ENCODE peak calls at places on chromosomes 5 and 9, in nine cellular contexts. One of them, this sample, is unnamed.

GRCh38 chr5:59390074-59390659 is 503.4 kb downstream of the PDE4D start:
- DNase-seq in dermis blood vessel endothelial cell: peak; percentile 62
- DNase-seq in endothelial cell: peak; percentile 15
- DNase-seq in H7: no peak
- DNase-seq in amygdala: no peak
- DNase-seq in body of pancreas: peak; percentile 15
- DNase-seq in NCI-H82: peak; percentile 44
- DNase-seq in stimulated activated CD4-positive, alpha-beta T cell treated with anti-CD3 and anti-CD28 coated beads, TNF-alpha, amount 100 ng/mL, for 24 hours: no peak
- DNase-seq in fibroblast of pulmonary artery: peak; percentile 61
- DNase-seq in this sample: no peak

GRCh38 chr9:81266674-81267073 is 422.7 kb downstream of the TLE1 start:
- DNase-seq in dermis blood vessel endothelial cell: no peak
- DNase-seq in endothelial cell: no peak
- DNase-seq in H7: no peak
- DNase-seq in amygdala: no peak
- DNase-seq in body of pancreas: no peak
- DNase-seq in NCI-H82: no peak
- DNase-seq in stimulated activated CD4-positive, alpha-beta T cell treated with anti-CD3 and anti-CD28 coated beads, TNF-alpha, amount 100 ng/mL, for 24 hours: no peak
- DNase-seq in fibroblast of pulmonary artery: peak; percentile 17
- DNase-seq in this sample: no peak

GRCh38 chr5:36264202-36264760 is 22.6 kb upstream of the NADK2 start:
- DNase-seq in dermis blood vessel endothelial cell: no peak
- DNase-seq in endothelial cell: no peak
- DNase-seq in H7: no peak
- DNase-seq in amygdala: no peak
- DNase-seq in body of pancreas: no peak
- DNase-seq in NCI-H82: no peak
- DNase-seq in stimulated activated CD4-positive, alpha-beta T cell treated with anti-CD3 and anti-CD28 coated beads, TNF-alpha, amount 100 ng/mL, for 24 hours: no peak
- DNase-seq in fibroblast of pulmonary artery: no peak
- DNase-seq in this sample: no peak

GRCh38 chr5:127235136-127235535 is 55.5 kb upstream of the MEGF10 start:
- DNase-seq in dermis blood vessel endothelial cell: no peak
- DNase-seq in endothelial cell: no peak
- DNase-seq in H7: no peak
- DNase-seq in amygdala: no peak
- DNase-seq in body of pancreas: no peak
- DNase-seq in NCI-H82: no peak
- DNase-seq in stimulated activated CD4-positive, alpha-beta T cell treated with anti-CD3 and anti-CD28 coated beads, TNF-alpha, amount 100 ng/mL, for 24 hours: no peak
- DNase-seq in fibroblast of pulmonary artery: no peak
- DNase-seq in this sample: no peak

GRCh38 chr9:136711751-136712689 is at the start of gene DIPK1B:
- DNase-seq in dermis blood vessel endothelial cell: peak; percentile 57
- DNase-seq in endothelial cell: peak; percentile 78
- DNase-seq in H7: peak; percentile 100
- DNase-seq in amygdala: no peak
- DNase-seq in body of pancreas: no peak
- DNase-seq in NCI-H82: peak; percentile 82
- DNase-seq in stimulated activated CD4-positive, alpha-beta T cell treated with anti-CD3 and anti-CD28 coated beads, TNF-alpha, amount 100 ng/mL, for 24 hours: no peak
- DNase-seq in fibroblast of pulmonary artery: no peak
- DNase-seq in this sample: no peak

GRCh38 chr5:120913396-120913795 is 449.3 kb downstream of the PRR16 start:
- DNase-seq in dermis blood vessel endothelial cell: no peak
- DNase-seq in endothelial cell: no peak
- DNase-seq in H7: no peak
- DNase-seq in amygdala: no peak
- DNase-seq in body of pancreas: no peak
- DNase-seq in NCI-H82: no peak
- DNase-seq in stimulated activated CD4-positive, alpha-beta T cell treated with anti-CD3 and anti-CD28 coated beads, TNF-alpha, amount 100 ng/mL, for 24 hours: no peak
- DNase-seq in fibroblast of pulmonary artery: no peak
- DNase-seq in this sample: no peak

GRCh38 chr5:155594270-155594669 is 580.7 kb downstream of the KIF4B start:
- DNase-seq in dermis blood vessel endothelial cell: no peak
- DNase-seq in endothelial cell: no peak
- DNase-seq in H7: no peak
- DNase-seq in amygdala: no peak
- DNase-seq in body of pancreas: no peak
- DNase-seq in NCI-H82: peak; percentile 20
- DNase-seq in stimulated activated CD4-positive, alpha-beta T cell treated with anti-CD3 and anti-CD28 coated beads, TNF-alpha, amount 100 ng/mL, for 24 hours: no peak
- DNase-seq in fibroblast of pulmonary artery: no peak
- DNase-seq in this sample: no peak

GRCh38 chr5:144289277-144289676 is 118.6 kb downstream of the KCTD16 start:
- DNase-seq in dermis blood vessel endothelial cell: no peak
- DNase-seq in endothelial cell: no peak
- DNase-seq in H7: no peak
- DNase-seq in amygdala: no peak
- DNase-seq in body of pancreas: no peak
- DNase-seq in NCI-H82: no peak
- DNase-seq in stimulated activated CD4-positive, alpha-beta T cell treated with anti-CD3 and anti-CD28 coated beads, TNF-alpha, amount 100 ng/mL, for 24 hours: no peak
- DNase-seq in fibroblast of pulmonary artery: no peak
- DNase-seq in this sample: no peak

GRCh38 chr9:36874261-36874660 is 159.8 kb downstream of the PAX5 start:
- DNase-seq in dermis blood vessel endothelial cell: no peak
- DNase-seq in endothelial cell: no peak
- DNase-seq in H7: no peak
- DNase-seq in amygdala: no peak
- DNase-seq in body of pancreas: no peak
- DNase-seq in NCI-H82: no peak
- DNase-seq in stimulated activated CD4-positive, alpha-beta T cell treated with anti-CD3 and anti-CD28 coated beads, TNF-alpha, amount 100 ng/mL, for 24 hours: no peak
- DNase-seq in fibroblast of pulmonary artery: no peak
- DNase-seq in this sample: no peak

This sample was measured in caudate nucleus.